ENCODE peak calls at places on chromosomes 3 and 15, in nine cellular contexts. X is C1 segment of cervical spinal cord; B is left ventricle myocardium superior; K is pancreas; G is LHCN-M2; I is NCI-H1105; C is tibial artery; N is uterus; S is stimulated activated CD8-positive, alpha-beta memory T cell treated with anti-CD3 and anti-CD28 coated beads, Interleukin-7, amount 100 ng/mL, for 1 hour. V is an unnamed sample.

GRCh38 chr15:101042320-101042719 is 123.2 kb downstream of the LRRK1 start:
- DNase-seq in X (no peak), B (no peak), K (no peak), G (no peak), I (no peak), C (peak; percentile 33), N (peak; percentile 11), S (no peak), V (no peak)

GRCh38 chr3:194141415-194142155 is 5.6 kb downstream of the HES1 start:
- DNase-seq in X (peak; percentile 83), B (peak; percentile 96), K (peak; percentile 96), G (peak; percentile 64), I (peak; percentile 82), C (peak; percentile 97), N (peak; percentile 92), S (no peak), V (peak; percentile 42)

GRCh38 chr15:79136434-79137046 is 46.0 kb upstream of the RASGRF1 start:
- DNase-seq in X (no peak), B (no peak), K (no peak), G (no peak), I (no peak), C (no peak), N (no peak), S (no peak), V (no peak)

GRCh38 chr15:47367991-47368390 is 349.3 kb upstream of the SEMA6D start:
- DNase-seq in X (no peak), B (no peak), K (no peak), G (no peak), I (no peak), C (no peak), N (no peak), S (no peak), V (no peak)

GRCh38 chr3:137217733-137218132 is 259.9 kb downstream of the IL20RB start:
- DNase-seq in X (no peak), B (no peak), K (no peak), G (no peak), I (no peak), C (no peak), N (no peak), S (no peak), V (no peak)

GRCh38 chr3:148911173-148911572 is 46.1 kb downstream of the CPA3 start:
- DNase-seq in X (no peak), B (no peak), K (no peak), G (peak; percentile 15), I (no peak), C (no peak), N (no peak), S (no peak), V (no peak)

GRCh38 chr3:112740800-112741199 is 99.9 kb upstream of the CCDC80 start:
- DNase-seq in X (no peak), B (no peak), K (no peak), G (no peak), I (no peak), C (no peak), N (no peak), S (no peak), V (peak; percentile 39)

GRCh38 chr15:63835211-63835568 is 1.4 kb upstream of the HERC1 start:
- DNase-seq in X (no peak), B (no peak), K (no peak), G (no peak), I (no peak), C (no peak), N (no peak), S (no peak), V (no peak)

GRCh38 chr3:187210555-187211327 is 13.5 kb downstream of the RTP1 start:
- DNase-seq in X (no peak), B (no peak), K (no peak), G (peak; percentile 9), I (no peak), C (no peak), N (no peak), S (no peak), V (no peak)

GRCh38 chr3:52490938-52491526 is 4.1 kb upstream of the STAB1 start:
- DNase-seq in X (no peak), B (peak; percentile 62), K (peak; percentile 46), G (no peak), I (no peak), C (no peak), N (no peak), S (no peak), V (no peak)